ENCODE peak calls at places on chromosomes 12 and 14, in ten cellular contexts. B, W, R, L, U, I, N, D, S and X are unnamed samples.

GRCh38 chr14:61211476-61212262 is 69.5 kb downstream of the TMEM30B start:
- DNase-seq in B (no peak), W (no peak), R (no peak), L (no peak), U (no peak), I (no peak), N (no peak), D (no peak), S (no peak), X (no peak)

GRCh38 chr12:14774074-14774943 is 29.0 kb downstream of the WBP11 start:
- DNase-seq in B (peak), W (peak), R (peak), L (peak), U (peak), I (peak), N (peak), D (peak), S (peak), X (peak)

GRCh38 chr14:97802430-97802829 is 1005.2 kb downstream of the VRK1 start:
- DNase-seq in B (peak), W (no peak), R (no peak), L (no peak), U (no peak), I (no peak), N (no peak), D (no peak), S (no peak), X (no peak)

GRCh38 chr12:16359512-16360491 is 12.4 kb downstream of the MGST1 start:
- DNase-seq in B (peak), W (peak), R (peak), L (no peak), U (peak), I (peak), N (peak), D (peak), S (peak), X (no peak)

GRCh38 chr14:69924181-69924580 is 45.0 kb downstream of the SMOC1 start:
- DNase-seq in B (peak), W (peak), R (no peak), L (no peak), U (no peak), I (no peak), N (no peak), D (no peak), S (no peak), X (no peak)

GRCh38 chr12:83003026-83003425 is 316.3 kb downstream of the TMTC2 start:
- DNase-seq in B (no peak), W (no peak), R (no peak), L (no peak), U (no peak), I (no peak), N (no peak), D (no peak), S (no peak), X (no peak)

GRCh38 chr14:102770147-102770909 is 6.9 kb upstream of the TRAF3 start:
- DNase-seq in B (no peak), W (no peak), R (no peak), L (no peak), U (no peak), I (no peak), N (peak), D (no peak), S (no peak), X (no peak)

GRCh38 chr14:60915781-60916180 is 65.1 kb downstream of the TRMT5 start:
- DNase-seq in B (peak), W (peak), R (no peak), L (no peak), U (no peak), I (no peak), N (no peak), D (no peak), S (no peak), X (no peak)

GRCh38 chr12:24015771-24016170 is 66.3 kb upstream of the SOX5 start:
- DNase-seq in B (no peak), W (no peak), R (no peak), L (no peak), U (no peak), I (no peak), N (no peak), D (no peak), S (no peak), X (no peak)

GRCh38 chr12:80607361-80608135 is 99.9 kb upstream of the MYF6 start:
- DNase-seq in B (no peak), W (no peak), R (no peak), L (no peak), U (no peak), I (no peak), N (no peak), D (no peak), S (no peak), X (no peak)
- TF ChIP-seq CTCF in B (no peak), W (no peak), R (no peak), L (no peak), U (no peak), I (no peak), N (no peak), D (peak), S (peak), X (peak)

GRCh38 chr14:32938719-32939253 is at the start of gene NPAS3:
- DNase-seq in B (no peak), W (no peak), R (no peak), L (no peak), U (peak), I (no peak), N (no peak), D (peak), S (no peak), X (no peak)

GRCh38 chr14:32941668-32942065 is 3.0 kb downstream of the NPAS3 start:
- DNase-seq in B (no peak), W (no peak), R (no peak), L (no peak), U (no peak), I (no peak), N (no peak), D (no peak), S (no peak), X (no peak)

GRCh38 chr14:32939254-32940065 is 781 bp downstream of the NPAS3 start:
- DNase-seq in B (peak), W (peak), R (peak), L (peak), U (peak), I (peak), N (peak), D (peak), S (peak), X (no peak)

GRCh38 chr14:32940711-32941667 is 2.3 kb downstream of the NPAS3 start:
- DNase-seq in B (no peak), W (no peak), R (no peak), L (no peak), U (no peak), I (no peak), N (no peak), D (no peak), S (no peak), X (no peak)

DNA sequence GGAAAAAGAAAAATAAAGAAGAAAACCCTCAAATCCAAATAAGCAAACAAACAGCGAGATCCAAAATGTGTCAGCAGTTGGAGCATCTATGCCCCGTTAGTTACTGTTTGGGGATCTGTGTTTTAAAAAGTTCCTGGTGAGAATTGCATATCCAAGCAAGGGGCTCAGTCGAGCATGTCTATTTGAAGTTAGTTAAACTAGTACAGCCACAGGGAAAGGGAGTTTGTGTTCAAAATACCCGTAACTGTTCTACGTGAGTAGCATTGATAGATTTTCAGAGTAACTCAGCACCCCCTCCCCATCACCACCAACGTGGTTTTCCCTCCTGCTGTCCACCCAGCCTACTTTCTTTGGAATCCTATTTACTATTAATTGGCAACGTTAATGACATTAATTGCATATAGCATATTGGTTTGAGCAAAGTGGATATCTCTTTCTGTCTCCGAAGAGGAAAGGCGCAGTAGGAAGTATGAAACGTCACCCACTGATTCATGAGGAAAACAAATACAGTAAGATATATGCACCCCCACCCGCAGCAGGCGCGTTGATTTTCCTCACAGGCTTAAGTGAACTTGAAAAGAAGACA is 1.5 kb downstream of the NPAS3 start:
- DNase-seq in B (peak), W (no peak), R (no peak), L (no peak), U (peak), I (no peak), N (no peak), D (peak), S (no peak), X (no peak)
- H3K4me3 ChIP-seq in B (peak), W (peak), R (peak), L (no peak), U (peak), I (peak), N (peak), D (peak), S (peak), X (peak)

DNA sequence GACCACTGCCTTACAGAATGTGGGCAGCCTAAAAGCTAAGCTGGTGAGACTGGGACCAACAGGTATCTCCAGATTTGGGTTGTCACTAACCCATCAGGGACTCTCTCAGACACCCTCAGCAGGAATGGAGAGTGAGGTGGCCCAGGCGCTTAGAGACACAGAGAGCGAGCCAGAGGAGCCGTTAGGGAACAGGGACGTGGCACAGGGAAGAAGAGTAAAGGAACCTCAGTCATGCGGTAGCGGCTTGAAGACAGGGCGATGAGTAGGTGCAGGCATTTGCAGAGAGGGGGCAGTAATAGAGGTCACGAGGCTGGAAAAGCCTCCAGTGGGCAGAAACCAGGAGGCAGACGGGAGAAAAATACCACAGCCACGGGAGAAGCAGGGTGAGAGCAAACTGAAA is 158.0 kb upstream of the CCND2 start:
- DNase-seq in B (no peak), W (no peak), R (no peak), L (peak), U (no peak), I (no peak), N (no peak), D (no peak), S (no peak), X (no peak)
- TF ChIP-seq CTCF in B (no peak), W (no peak), R (no peak), L (no peak), U (no peak), I (no peak), N (no peak), D (no peak), S (no peak), X (no peak)

GRCh38 chr12:92010368-92010767 is 135.3 kb downstream of the BTG1 start:
- DNase-seq in B (no peak), W (no peak), R (no peak), L (no peak), U (no peak), I (no peak), N (no peak), D (no peak), S (no peak), X (no peak)

GRCh38 chr12:92008345-92008744 is 137.3 kb downstream of the BTG1 start:
- DNase-seq in B (no peak), W (no peak), R (no peak), L (no peak), U (no peak), I (no peak), N (no peak), D (no peak), S (no peak), X (no peak)

GRCh38 chr12:92003701-92004100 is 141.9 kb downstream of the BTG1 start:
- DNase-seq in B (no peak), W (no peak), R (no peak), L (no peak), U (no peak), I (no peak), N (no peak), D (no peak), S (no peak), X (no peak)

GRCh38 chr12:92010853-92011701 is 134.6 kb downstream of the BTG1 start:
- DNase-seq in B (no peak), W (no peak), R (no peak), L (no peak), U (no peak), I (no peak), N (no peak), D (no peak), S (no peak), X (no peak)

DNA sequence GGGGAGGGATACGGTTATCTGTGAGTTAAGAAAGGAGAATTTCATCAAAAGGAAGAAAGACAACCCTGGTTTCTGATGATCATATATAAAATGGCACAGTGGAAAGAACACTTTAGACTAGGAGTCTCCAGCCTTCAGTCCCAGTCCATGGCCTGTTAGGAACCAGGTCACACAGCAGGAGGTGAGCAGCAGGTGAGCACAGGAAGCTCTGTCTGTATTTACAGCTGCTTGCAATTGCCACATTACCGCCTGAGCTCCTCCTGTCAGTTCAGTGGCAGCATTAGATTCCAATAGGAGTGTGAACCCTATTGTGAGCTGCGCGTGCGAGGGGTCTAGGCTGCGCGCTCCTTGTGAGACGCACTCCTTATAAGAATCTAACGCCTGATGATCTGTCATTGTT is 137.9 kb downstream of the BTG1 start:
- DNase-seq in B (no peak), W (no peak), R (no peak), L (no peak), U (no peak), I (no peak), N (no peak), D (no peak), S (no peak), X (no peak)
- H3K4me3 ChIP-seq in B (no peak), W (no peak), R (no peak), L (no peak), U (no peak), I (no peak), N (no peak), D (no peak), S (no peak), X (no peak)

GRCh38 chr12:74537707-74538385 is at the start of gene ATXN7L3B:
- DNase-seq in B (peak), W (peak), R (peak), L (peak), U (peak), I (peak), N (peak), D (peak), S (peak), X (peak)

GRCh38 chr12:74537126-74537706 is 419 bp upstream of the ATXN7L3B start:
- DNase-seq in B (peak), W (peak), R (no peak), L (no peak), U (peak), I (no peak), N (no peak), D (peak), S (peak), X (no peak)

GRCh38 chr12:74539765-74540526 is 2.3 kb downstream of the ATXN7L3B start:
- DNase-seq in B (peak), W (no peak), R (no peak), L (no peak), U (no peak), I (no peak), N (no peak), D (peak), S (no peak), X (peak)

GRCh38 chr12:74539261-74539660 is 1.6 kb downstream of the ATXN7L3B start:
- DNase-seq in B (peak), W (no peak), R (no peak), L (no peak), U (no peak), I (no peak), N (no peak), D (peak), S (no peak), X (no peak)

GRCh38 chr12:74538491-74539258 is 1.0 kb downstream of the ATXN7L3B start:
- DNase-seq in B (peak), W (no peak), R (no peak), L (no peak), U (no peak), I (no peak), N (no peak), D (peak), S (no peak), X (no peak)
- TF ChIP-seq CTCF in B (peak), W (no peak), R (no peak), L (no peak), U (no peak), I (no peak), N (no peak), D (no peak), S (peak), X (no peak)

DNA sequence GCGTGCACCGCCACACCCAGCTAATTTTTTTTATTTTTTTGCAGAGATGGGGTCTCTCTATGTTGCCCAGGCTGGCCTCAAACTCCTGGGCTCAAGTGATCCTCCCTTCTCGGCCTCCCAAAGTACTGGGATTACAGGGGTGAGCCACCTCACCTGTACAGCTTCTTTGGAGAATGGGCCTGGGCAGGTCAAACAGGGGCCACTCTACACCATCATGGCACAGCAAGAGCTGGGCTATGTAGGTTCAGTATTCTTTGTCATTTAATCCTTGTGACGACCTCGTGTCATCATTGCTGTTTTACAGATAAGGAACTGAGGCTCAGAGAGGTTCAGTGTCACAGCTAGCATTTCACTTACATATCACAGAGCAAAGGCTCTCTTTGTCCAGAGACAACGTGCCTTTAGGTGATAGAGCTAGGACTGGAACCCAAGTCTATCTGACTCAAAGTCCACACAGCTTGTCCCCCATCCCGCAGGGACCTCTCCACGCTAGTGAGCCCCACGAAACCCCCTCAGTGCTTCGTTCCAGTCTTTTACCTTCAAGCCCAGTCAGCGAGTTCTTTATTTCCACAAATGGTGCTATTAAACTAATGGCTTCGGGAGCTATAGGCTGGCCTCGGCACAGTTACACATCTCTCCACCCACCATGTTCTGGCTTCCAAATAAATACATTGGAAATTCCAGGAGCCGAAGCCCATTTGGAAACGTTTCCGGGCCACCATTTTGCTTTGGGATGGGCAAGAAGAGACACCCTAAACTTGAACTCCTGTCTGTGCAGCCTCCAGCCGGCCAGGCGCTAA is 701 bp upstream of the MAP1LC3B2 start:
- DNase-seq in B (no peak), W (no peak), R (no peak), L (no peak), U (no peak), I (no peak), N (no peak), D (no peak), S (no peak), X (no peak)
- H3K4me3 ChIP-seq in B (no peak), W (no peak), R (no peak), L (no peak), U (no peak), I (no peak), N (no peak), D (no peak), S (no peak), X (no peak)